ENCODE peak calls at places on chromosomes 2 and 18, in four cellular contexts. One of them, this sample, is unnamed.

GRCh38 chr2:1068832-1069231 is 118.2 kb downstream of the SNTG2 start:
- DNase-seq in T-cell: no peak
- DNase-seq in HFF-Myc: no peak
- DNase-seq in NCI-H69: no peak
- DNase-seq in this sample: no peak

GRCh38 chr2:18149660-18150246 is 271.3 kb downstream of the KCNS3 start:
- DNase-seq in HFF-Myc: no peak
- DNase-seq in T-cell: no peak
- DNase-seq in NCI-H69: peak
- DNase-seq in this sample: peak

GRCh38 chr2:20620696-20621365 is 30.1 kb downstream of the HS1BP3 start:
- DNase-seq in HFF-Myc: no peak
- DNase-seq in T-cell: no peak
- DNase-seq in NCI-H69: no peak
- DNase-seq in this sample: no peak

GRCh38 chr2:210445116-210445707 is 31.3 kb downstream of the LANCL1 start:
- DNase-seq in NCI-H69: peak
- DNase-seq in T-cell: no peak
- DNase-seq in HFF-Myc: peak
- DNase-seq in this sample: peak

GRCh38 chr2:239602290-239603282 is 201.8 kb upstream of the HDAC4 start:
- DNase-seq in HFF-Myc: no peak
- DNase-seq in T-cell: peak
- DNase-seq in NCI-H69: no peak
- DNase-seq in this sample: no peak

GRCh38 chr18:7608174-7608550 is 41.0 kb downstream of the PTPRM start:
- DNase-seq in HFF-Myc: no peak
- DNase-seq in T-cell: no peak
- DNase-seq in NCI-H69: no peak
- DNase-seq in this sample: no peak

GRCh38 chr2:138581909-138582308 is 80.3 kb downstream of the SPOPL start:
- DNase-seq in T-cell: no peak
- DNase-seq in NCI-H69: no peak
- DNase-seq in HFF-Myc: no peak
- DNase-seq in this sample: no peak

GRCh38 chr2:221372156-221372870 is 199.8 kb downstream of the EPHA4 start:
- DNase-seq in NCI-H69: peak
- DNase-seq in HFF-Myc: no peak
- DNase-seq in T-cell: no peak
- DNase-seq in this sample: peak

GRCh38 chr2:53211201-53211774 is 556.3 kb upstream of the CHAC2 start:
- DNase-seq in T-cell: no peak
- DNase-seq in NCI-H69: no peak
- DNase-seq in HFF-Myc: no peak
- DNase-seq in this sample: no peak

GRCh38 chr2:156430978-156431358 is 5.2 kb upstream of the GPD2 start:
- DNase-seq in HFF-Myc: no peak
- DNase-seq in T-cell: no peak
- DNase-seq in NCI-H69: peak
- DNase-seq in this sample: no peak

GRCh38 chr2:66185497-66186034 is 249.4 kb upstream of the MEIS1 start:
- DNase-seq in HFF-Myc: no peak
- DNase-seq in NCI-H69: no peak
- DNase-seq in T-cell: no peak
- DNase-seq in this sample: no peak

GRCh38 chr2:30272286-30272685 is 41.0 kb downstream of the LBH start:
- DNase-seq in T-cell: no peak
- DNase-seq in NCI-H69: no peak
- DNase-seq in HFF-Myc: no peak
- DNase-seq in this sample: no peak

GRCh38 chr2:32864337-32864736 is 82.4 kb upstream of the LTBP1 start:
- DNase-seq in HFF-Myc: no peak
- DNase-seq in T-cell: no peak
- DNase-seq in NCI-H69: no peak
- DNase-seq in this sample: no peak